ENCODE peak calls at places on chromosome 6, in six cellular contexts. V, X, A, Y, U and S are unnamed samples.

GRCh38 chr6:73688351-73688750 is 7.7 kb upstream of the CD109 start:
- DNase-seq in V (no peak), A (no peak), U (no peak), Y (no peak), X (no peak), S (no peak)

GRCh38 chr6:137116807-137117206 is 56.6 kb downstream of the IL22RA2 start:
- DNase-seq in V (no peak), U (no peak), X (no peak), A (no peak), Y (no peak), S (no peak)

GRCh38 chr6:149867876-149868640 is 3.9 kb upstream of the LRP11 start:
- DNase-seq in X (no peak), V (no peak), A (no peak), Y (no peak), U (no peak), S (no peak)

GRCh38 chr6:136547336-136547735 is 2.9 kb downstream of the MAP7 start:
- DNase-seq in A (peak), Y (peak), V (no peak), U (no peak), X (no peak), S (peak)

GRCh38 chr6:135600931-135601330 is 103.4 kb upstream of the AHI1 start:
- DNase-seq in A (no peak), Y (no peak), U (no peak), X (no peak), V (no peak), S (no peak)

GRCh38 chr6:55943329-55943728 is 67.9 kb upstream of the BMP5 start:
- DNase-seq in V (no peak), U (no peak), X (no peak), Y (no peak), A (peak), S (no peak)

GRCh38 chr6:95946906-95947305 is 68.9 kb upstream of the FUT9 start:
- DNase-seq in U (no peak), Y (no peak), V (no peak), X (no peak), A (no peak), S (no peak)

GRCh38 chr6:119349041-119349340 is 570 bp downstream of the MAN1A1 start:
- DNase-seq in A (no peak), V (no peak), U (no peak), Y (no peak), X (no peak), S (no peak)

GRCh38 chr6:101851911-101852310 is 458.4 kb downstream of the GRIK2 start:
- DNase-seq in A (peak), V (no peak), U (no peak), Y (no peak), X (no peak), S (no peak)

GRCh38 chr6:36132221-36132895 is 2.0 kb downstream of the MAPK13 start:
- DNase-seq in A (no peak), U (no peak), Y (no peak), V (no peak), X (no peak), S (no peak)

GRCh38 chr6:26516481-26517427 is 16.7 kb downstream of the BTN1A1 start:
- DNase-seq in A (no peak), U (no peak), V (no peak), Y (no peak), X (no peak), S (no peak)

GRCh38 chr6:158627940-158628211 is 16.7 kb downstream of the DYNLT1 start:
- DNase-seq in Y (no peak), X (no peak), V (no peak), A (no peak), U (no peak), S (no peak)

GRCh38 chr6:29620629-29621028 is 12.4 kb downstream of the GABBR1 start:
- DNase-seq in U (no peak), A (no peak), X (no peak), V (no peak), Y (no peak), S (no peak)

GRCh38 chr6:35710241-35710847 is 21.6 kb upstream of the FKBP5 start:
- DNase-seq in Y (no peak), V (peak), U (no peak), X (no peak), A (no peak), S (no peak)

GRCh38 chr6:9537381-9537780 is 877.5 kb downstream of the TFAP2A start:
- DNase-seq in U (no peak), Y (no peak), V (no peak), A (no peak), X (no peak), S (peak)

GRCh38 chr6:142240203-142240602 is 61.6 kb upstream of the ADGRG6 start:
- DNase-seq in A (no peak), U (no peak), Y (no peak), X (no peak), V (no peak), S (no peak)

GRCh38 chr6:169213814-169214520 is 39.7 kb downstream of the THBS2 start:
- DNase-seq in X (no peak), A (no peak), Y (no peak), U (no peak), V (peak), S (no peak)

GRCh38 chr6:144580771-144581170 is 295.6 kb downstream of the UTRN start:
- DNase-seq in Y (no peak), U (no peak), V (no peak), X (no peak), A (no peak), S (no peak)

GRCh38 chr6:160417135-160417534 is 69.0 kb downstream of the SLC22A3 start:
- DNase-seq in A (no peak), U (no peak), Y (no peak), V (no peak), X (no peak), S (no peak)

GRCh38 chr6:116511424-116512131 is at the start of gene CALHM5:
- DNase-seq in X (no peak), A (peak), V (peak), Y (no peak), U (no peak), S (peak)

GRCh38 chr6:89970609-89971337 is 76.5 kb downstream of the GJA10 start:
- DNase-seq in Y (peak), U (no peak), X (peak), A (peak), V (no peak), S (peak)

GRCh38 chr6:80143312-80143960 is 37.0 kb downstream of the BCKDHB start:
- DNase-seq in Y (peak), X (no peak), U (no peak), A (peak), V (peak), S (peak)

GRCh38 chr6:169501777-169502313 is 200.0 kb downstream of the WDR27 start:
- DNase-seq in U (no peak), A (no peak), V (no peak), X (no peak), Y (no peak), S (no peak)

GRCh38 chr6:53432318-53433161 is 83.8 kb upstream of the ELOVL5 start:
- DNase-seq in V (no peak), Y (no peak), A (peak), U (no peak), X (no peak), S (no peak)

GRCh38 chr6:22251331-22251730 is 45.5 kb downstream of the PRL start:
- DNase-seq in X (no peak), A (no peak), Y (no peak), V (no peak), U (no peak), S (peak)

GRCh38 chr6:90460067-90460466 is 126.8 kb downstream of the MAP3K7 start:
- DNase-seq in U (no peak), V (no peak), A (no peak), X (no peak), Y (no peak), S (no peak)

GRCh38 chr6:26360451-26361416 is 4.3 kb upstream of the BTN3A2 start:
- DNase-seq in U (peak), X (peak), V (no peak), Y (no peak), A (no peak), S (no peak)

GRCh38 chr6:14742171-14742570 is 503.7 kb upstream of the JARID2 start:
- DNase-seq in X (no peak), A (no peak), Y (no peak), V (no peak), U (no peak), S (no peak)

GRCh38 chr6:74319292-74319691 is 623.3 kb downstream of the CD109 start:
- DNase-seq in X (no peak), Y (no peak), U (no peak), A (no peak), V (no peak), S (no peak)

GRCh38 chr6:3848380-3848779 is 793 bp upstream of the FAM50B start:
- DNase-seq in V (no peak), A (peak), X (no peak), Y (no peak), U (no peak), S (peak)

GRCh38 chr6:108068618-108069017 is 5.9 kb downstream of the OSTM1 start:
- DNase-seq in A (no peak), X (peak), V (no peak), U (no peak), Y (no peak), S (no peak)

GRCh38 chr6:56041591-56041990 is 166.2 kb upstream of the BMP5 start:
- DNase-seq in V (no peak), U (no peak), A (no peak), X (no peak), Y (no peak), S (no peak)

GRCh38 chr6:30127238-30128093 is 8.5 kb upstream of the TRIM40 start:
- DNase-seq in X (no peak), A (no peak), V (no peak), Y (no peak), U (no peak), S (no peak)

GRCh38 chr6:165821754-165822153 is 158.7 kb upstream of the PDE10A start:
- DNase-seq in X (no peak), V (no peak), Y (no peak), A (no peak), U (no peak), S (no peak)

GRCh38 chr6:129544892-129545612 is 164.9 kb downstream of the ARHGAP18 start:
- DNase-seq in Y (no peak), X (no peak), U (no peak), A (no peak), V (no peak), S (no peak)